ENCODE peak calls at places on chromosomes 3 and 15, in eight cellular contexts. T, S, F, Q, K, Y, O and A are unnamed samples. For H3K4me1, the result is how much of the 10 kb centered on the place peaks cover.

GRCh38 chr3:89180334-89180733 is 72.9 kb downstream of the EPHA3 start:
- DNase-seq in T (no peak), S (no peak), F (no peak), Q (no peak), K (no peak), Y (no peak), O (no peak), A (no peak)

GRCh38 chr15:69119692-69120395 is 40.6 kb upstream of the GLCE start:
- DNase-seq in T (no peak), S (no peak), F (no peak), Q (no peak), K (no peak), Y (no peak), O (no peak), A (no peak)

GRCh38 chr3:129432036-129432435 is 3.6 kb upstream of the EFCAB12 start:
- DNase-seq in T (no peak), S (no peak), F (no peak), Q (no peak), K (no peak), Y (no peak), O (no peak), A (no peak)

GRCh38 chr15:101017935-101018849 is 99.0 kb downstream of the LRRK1 start:
- DNase-seq in T (no peak), S (no peak), F (no peak), Q (no peak), K (no peak), Y (peak), O (no peak), A (no peak)

GRCh38 chr3:131033480-131034080 is 6.9 kb downstream of the NEK11 start:
- DNase-seq in T (no peak), S (no peak), F (no peak), Q (no peak), K (peak), Y (peak), O (no peak), A (no peak)

GRCh38 chr3:31929826-31930502 is 51.1 kb downstream of the OSBPL10 start:
- DNase-seq in T (no peak), S (no peak), F (no peak), Q (no peak), K (no peak), Y (no peak), O (no peak), A (no peak)

GRCh38 chr3:20078194-20078709 is 38.0 kb downstream of the KAT2B start:
- DNase-seq in T (no peak), S (no peak), F (no peak), Q (no peak), K (no peak), Y (no peak), O (no peak), A (no peak)

GRCh38 chr3:21944251-21944650 is 193.2 kb upstream of the ZNF385D start:
- DNase-seq in T (no peak), S (no peak), F (no peak), Q (no peak), K (peak), Y (no peak), O (no peak), A (no peak)

GRCh38 chr15:27587810-27588209 is 511.3 kb downstream of the OCA2 start:
- DNase-seq in T (no peak), S (no peak), F (peak), Q (no peak), K (peak), Y (no peak), O (peak), A (no peak)

GRCh38 chr3:4982773-4983738 is 3.8 kb downstream of the BHLHE40 start:
- DNase-seq in T (no peak), S (no peak), F (no peak), Q (no peak), K (no peak), Y (peak), O (peak), A (no peak)

GRCh38 chr3:170809975-170810357 is 60.0 kb downstream of the RPL22L1 start:
- DNase-seq in T (no peak), S (no peak), F (no peak), Q (no peak), K (no peak), Y (peak), O (no peak), A (no peak)

GRCh38 chr15:58931985-58932384 is 1.5 kb downstream of the SLTM start:
- DNase-seq in T (peak), S (no peak), F (peak), Q (no peak), K (no peak), Y (peak), O (peak), A (no peak)

GRCh38 chr15:80825361-80826030 is 46.3 kb downstream of the CEMIP start:
- DNase-seq in T (no peak), S (no peak), F (peak), Q (no peak), K (no peak), Y (no peak), O (no peak), A (no peak)

GRCh38 chr15:100902436-100903190 is 16.5 kb upstream of the LRRK1 start:
- DNase-seq in T (peak), S (no peak), F (peak), Q (no peak), K (no peak), Y (peak), O (peak), A (peak)

GRCh38 chr15:98541519-98541918 is 106.8 kb upstream of the IGF1R start:
- DNase-seq in T (no peak), S (no peak), F (no peak), Q (no peak), K (no peak), Y (no peak), O (no peak), A (no peak)

GRCh38 chr15:100940785-100941379 is 21.7 kb downstream of the LRRK1 start:
- DNase-seq in T (no peak), S (no peak), F (no peak), Q (no peak), K (no peak), Y (no peak), O (no peak), A (no peak)

GRCh38 chr3:123424321-123424998 is 24.4 kb downstream of the ADCY5 start:
- DNase-seq in T (no peak), S (no peak), F (no peak), Q (no peak), K (no peak), Y (no peak), O (peak), A (no peak)

GRCh38 chr3:42149537-42150426 is 58.6 kb downstream of the TRAK1 start:
- DNase-seq in T (peak), S (no peak), F (peak), Q (no peak), K (no peak), Y (no peak), O (no peak), A (no peak)
- H3K4me1 ChIP-seq in T (under half), S (under half), F (under half), Q (under half), K (under half), Y (under half), O (under half), A (under half)

GRCh38 chr15:62941719-62942118 is 100.8 kb upstream of the TPM1 start:
- DNase-seq in T (no peak), S (no peak), F (no peak), Q (no peak), K (no peak), Y (no peak), O (no peak), A (no peak)
- H3K27ac ChIP-seq in T (peak), S (peak), F (peak), Q (no peak), K (no peak), Y (no peak), O (no peak), A (peak)

GRCh38 chr15:70262171-70262570 is 164.5 kb upstream of the TLE3 start:
- DNase-seq in T (no peak), S (no peak), F (no peak), Q (no peak), K (no peak), Y (no peak), O (no peak), A (no peak)
- H3K4me1 ChIP-seq in T (under half), S (under half), F (under half), Q (under half), K (under half), Y (under half), O (under half), A (under half)

GRCh38 chr15:88621789-88622604 is 857 bp downstream of the AEN start:
- DNase-seq in T (no peak), S (peak), F (no peak), Q (peak), K (no peak), Y (peak), O (no peak), A (no peak)

GRCh38 chr15:88622605-88622975 is 1.4 kb downstream of the AEN start:
- DNase-seq in T (no peak), S (peak), F (no peak), Q (no peak), K (no peak), Y (no peak), O (no peak), A (no peak)

GRCh38 chr15:88624156-88624970 is 3.2 kb downstream of the AEN start:
- DNase-seq in T (no peak), S (no peak), F (no peak), Q (peak), K (no peak), Y (peak), O (no peak), A (no peak)

GRCh38 chr15:88623632-88624031 is 2.5 kb downstream of the AEN start:
- DNase-seq in T (no peak), S (no peak), F (no peak), Q (no peak), K (no peak), Y (no peak), O (no peak), A (no peak)

DNA sequence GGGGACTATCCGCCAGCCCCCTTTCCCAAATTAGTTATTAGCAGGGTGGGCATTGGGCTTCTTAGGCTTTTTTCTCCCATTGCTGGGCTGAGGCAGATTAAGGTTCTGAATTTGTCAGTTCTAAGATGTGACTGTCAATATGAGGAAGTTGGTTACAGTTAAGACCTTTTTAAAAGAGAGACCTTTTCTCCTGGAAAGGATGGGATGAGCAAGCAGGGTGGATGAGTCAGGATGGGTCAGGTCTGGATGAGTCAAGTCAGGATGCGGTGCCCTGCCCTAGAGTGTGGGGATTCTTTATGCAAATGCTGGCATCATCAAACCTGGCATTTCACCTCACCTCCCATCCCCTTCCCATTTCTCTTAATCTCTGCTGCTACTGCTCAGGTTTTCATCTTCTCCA is 1.9 kb downstream of the AEN start:
- DNase-seq in T (no peak), S (no peak), F (no peak), Q (no peak), K (no peak), Y (peak), O (no peak), A (no peak)
- H3K27ac ChIP-seq in T (peak), S (peak), F (peak), Q (peak), K (no peak), Y (peak), O (no peak), A (peak)

GRCh38 chr3:14438929-14439328 is 36.5 kb downstream of the SLC6A6 start:
- DNase-seq in T (no peak), S (no peak), F (no peak), Q (no peak), K (no peak), Y (no peak), O (no peak), A (no peak)

GRCh38 chr3:14438262-14438661 is 35.9 kb downstream of the SLC6A6 start:
- DNase-seq in T (no peak), S (no peak), F (no peak), Q (no peak), K (no peak), Y (no peak), O (no peak), A (no peak)

GRCh38 chr3:14435175-14436011 is 33.0 kb downstream of the SLC6A6 start:
- DNase-seq in T (peak), S (no peak), F (no peak), Q (no peak), K (no peak), Y (peak), O (no peak), A (no peak)

GRCh38 chr3:14434541-14435151 is 32.2 kb downstream of the SLC6A6 start:
- DNase-seq in T (peak), S (no peak), F (peak), Q (no peak), K (no peak), Y (no peak), O (peak), A (no peak)

GRCh38 chr3:14436954-14437281 is 34.5 kb downstream of the SLC6A6 start:
- DNase-seq in T (no peak), S (no peak), F (no peak), Q (no peak), K (no peak), Y (no peak), O (no peak), A (no peak)
- H3K4me1 ChIP-seq in T (half or more), S (under half), F (under half), Q (under half), K (under half), Y (half or more), O (under half), A (half or more)